ENCODE peak calls at places on chromosomes 13 and 19, in six cellular contexts. One of them, this sample, is unnamed.
A peak's percentile ranks its signal among the peaks of the same experiment; 100 is the strongest.

GRCh38 chr13:40563350-40564125 is 102.9 kb downstream of the FOXO1 start:
- DNase-seq in cardiac muscle cell: peak; percentile 81
- DNase-seq in Daoy: no peak
- DNase-seq in EL: no peak
- DNase-seq in Peyer's patch: no peak
- DNase-seq in right cardiac atrium: peak; percentile 63
- DNase-seq in this sample: no peak

GRCh38 chr13:60627071-60627686 is 230.2 kb downstream of the TDRD3 start:
- DNase-seq in cardiac muscle cell: peak; percentile 48
- DNase-seq in Daoy: no peak
- DNase-seq in EL: peak; percentile 22
- DNase-seq in Peyer's patch: no peak
- DNase-seq in right cardiac atrium: no peak
- DNase-seq in this sample: peak; percentile 3

GRCh38 chr13:77565635-77566034 is 30.1 kb downstream of the SCEL start:
- DNase-seq in cardiac muscle cell: peak; percentile 58
- DNase-seq in Daoy: peak; percentile 13
- DNase-seq in EL: peak; percentile 26
- DNase-seq in Peyer's patch: no peak
- DNase-seq in right cardiac atrium: no peak
- DNase-seq in this sample: peak; percentile 9

GRCh38 chr19:3478409-3479176 is 1.7 kb downstream of the SMIM24 start:
- DNase-seq in cardiac muscle cell: no peak
- DNase-seq in Daoy: no peak
- DNase-seq in EL: no peak
- DNase-seq in Peyer's patch: no peak
- DNase-seq in right cardiac atrium: peak; percentile 29
- DNase-seq in this sample: no peak

GRCh38 chr13:110197041-110197440 is 109.9 kb downstream of the COL4A1 start:
- DNase-seq in cardiac muscle cell: peak; percentile 81
- DNase-seq in Daoy: no peak
- DNase-seq in EL: no peak
- DNase-seq in Peyer's patch: no peak
- DNase-seq in right cardiac atrium: no peak
- DNase-seq in this sample: peak; percentile 57

GRCh38 chr19:14826006-14826405 is 9.0 kb downstream of the OR7A5 start:
- DNase-seq in cardiac muscle cell: no peak
- DNase-seq in Daoy: no peak
- DNase-seq in EL: no peak
- DNase-seq in Peyer's patch: no peak
- DNase-seq in right cardiac atrium: no peak
- DNase-seq in this sample: no peak

GRCh38 chr13:98478134-98479129 is 98.5 kb downstream of the STK24 start:
- DNase-seq in cardiac muscle cell: peak; percentile 33
- DNase-seq in Daoy: peak; percentile 76
- DNase-seq in EL: peak; percentile 68
- DNase-seq in Peyer's patch: no peak
- DNase-seq in right cardiac atrium: no peak
- DNase-seq in this sample: peak; percentile 36

GRCh38 chr19:827710-828321 is at the start of gene AZU1:
- DNase-seq in cardiac muscle cell: no peak
- DNase-seq in Daoy: no peak
- DNase-seq in EL: no peak
- DNase-seq in Peyer's patch: no peak
- DNase-seq in right cardiac atrium: peak; percentile 75
- DNase-seq in this sample: no peak

GRCh38 chr13:23378009-23378632 is 55.4 kb downstream of the SACS start:
- DNase-seq in cardiac muscle cell: peak; percentile 92
- DNase-seq in Daoy: peak; percentile 85
- DNase-seq in EL: peak; percentile 98
- DNase-seq in Peyer's patch: peak; percentile 61
- DNase-seq in right cardiac atrium: no peak
- DNase-seq in this sample: peak; percentile 99

GRCh38 chr19:15107056-15108010 is at the start of gene SYDE1:
- DNase-seq in cardiac muscle cell: peak; percentile 80
- DNase-seq in Daoy: peak; percentile 74
- DNase-seq in EL: peak; percentile 90
- DNase-seq in Peyer's patch: no peak
- DNase-seq in right cardiac atrium: peak; percentile 83
- DNase-seq in this sample: peak; percentile 55

GRCh38 chr19:12596927-12597548 is 13.6 kb downstream of the ZNF490 start:
- DNase-seq in cardiac muscle cell: no peak
- DNase-seq in Daoy: no peak
- DNase-seq in EL: no peak
- DNase-seq in Peyer's patch: peak; percentile 32
- DNase-seq in right cardiac atrium: no peak
- DNase-seq in this sample: no peak

GRCh38 chr13:37349916-37350315 is 244.5 kb upstream of the CSNK1A1L start:
- DNase-seq in cardiac muscle cell: no peak
- DNase-seq in Daoy: no peak
- DNase-seq in EL: no peak
- DNase-seq in Peyer's patch: no peak
- DNase-seq in right cardiac atrium: peak; percentile 57
- DNase-seq in this sample: no peak

GRCh38 chr19:33562636-33563035 is 41.0 kb upstream of the PEPD start:
- DNase-seq in cardiac muscle cell: no peak
- DNase-seq in Daoy: no peak
- DNase-seq in EL: no peak
- DNase-seq in Peyer's patch: no peak
- DNase-seq in right cardiac atrium: no peak
- DNase-seq in this sample: no peak

GRCh38 chr19:14072535-14073231 is at the start of gene MISP3:
- DNase-seq in cardiac muscle cell: no peak
- DNase-seq in Daoy: peak; percentile 62
- DNase-seq in EL: peak; percentile 52
- DNase-seq in Peyer's patch: peak; percentile 90
- DNase-seq in right cardiac atrium: peak; percentile 81
- DNase-seq in this sample: no peak

GRCh38 chr19:37955986-37956385 is 49.0 kb downstream of the SIPA1L3 start:
- DNase-seq in cardiac muscle cell: no peak
- DNase-seq in Daoy: no peak
- DNase-seq in EL: no peak
- DNase-seq in Peyer's patch: no peak
- DNase-seq in right cardiac atrium: no peak
- DNase-seq in this sample: no peak

GRCh38 chr13:30020726-30021312 is 170.4 kb upstream of the UBL3 start:
- DNase-seq in cardiac muscle cell: no peak
- DNase-seq in Daoy: no peak
- DNase-seq in EL: peak; percentile 71
- DNase-seq in Peyer's patch: no peak
- DNase-seq in right cardiac atrium: no peak
- DNase-seq in this sample: peak; percentile 57

GRCh38 chr13:93220073-93220472 is 6.5 kb upstream of the GPC6 start:
- DNase-seq in cardiac muscle cell: no peak
- DNase-seq in Daoy: no peak
- DNase-seq in EL: no peak
- DNase-seq in Peyer's patch: no peak
- DNase-seq in right cardiac atrium: no peak
- DNase-seq in this sample: no peak

GRCh38 chr19:4914736-4915501 is 5.6 kb downstream of the UHRF1 start:
- DNase-seq in cardiac muscle cell: peak; percentile 74
- DNase-seq in Daoy: peak; percentile 88
- DNase-seq in EL: peak; percentile 91
- DNase-seq in Peyer's patch: peak; percentile 91
- DNase-seq in right cardiac atrium: no peak
- DNase-seq in this sample: peak; percentile 69

This sample was measured in IMR-90.